ENCODE peak calls at places on chromosomes 12 and 14, in seven cellular contexts. E, R, Y, I, Z, T and H are unnamed samples.

GRCh38 chr14:92724516-92725340 is 23.7 kb downstream of the LGMN start:
- ATAC-seq in E (no peak), R (peak), Y (no peak), I (peak), Z (peak), T (no peak), H (no peak)

GRCh38 chr12:90305379-90305778 is 596.7 kb upstream of the ATP2B1 start:
- ATAC-seq in E (no peak), R (no peak), Y (no peak), I (no peak), Z (no peak), T (peak), H (no peak)

GRCh38 chr12:67326637-67327036 is 57.5 kb downstream of the CAND1 start:
- ATAC-seq in E (no peak), R (no peak), Y (no peak), I (no peak), Z (no peak), T (no peak), H (no peak)

GRCh38 chr14:44565968-44566367 is 58.9 kb upstream of the FSCB start:
- ATAC-seq in E (no peak), R (no peak), Y (no peak), I (no peak), Z (no peak), T (no peak), H (no peak)

GRCh38 chr12:132324173-132324572 is 5.2 kb downstream of the GALNT9 start:
- ATAC-seq in E (no peak), R (no peak), Y (no peak), I (no peak), Z (no peak), T (no peak), H (no peak)

GRCh38 chr12:14828896-14829295 is 14.4 kb downstream of the ART4 start:
- ATAC-seq in E (no peak), R (no peak), Y (peak), I (no peak), Z (no peak), T (peak), H (peak)

GRCh38 chr12:86671001-86671400 is 414.8 kb upstream of the MGAT4C start:
- ATAC-seq in E (no peak), R (no peak), Y (no peak), I (no peak), Z (no peak), T (no peak), H (no peak)

GRCh38 chr12:110050927-110051326 is 2.6 kb upstream of the C12orf76 start:
- ATAC-seq in E (no peak), R (no peak), Y (no peak), I (no peak), Z (no peak), T (no peak), H (no peak)

GRCh38 chr14:49986344-49987014 is 93.6 kb downstream of the ARF6 start:
- ATAC-seq in E (no peak), R (no peak), Y (no peak), I (no peak), Z (no peak), T (no peak), H (peak)

GRCh38 chr12:106292339-106292738 is 10.2 kb upstream of the TCP11L2 start:
- ATAC-seq in E (no peak), R (no peak), Y (no peak), I (no peak), Z (no peak), T (no peak), H (no peak)

GRCh38 chr14:22887990-22888378 is 5.0 kb downstream of the REM2 start:
- ATAC-seq in E (no peak), R (no peak), Y (peak), I (no peak), Z (no peak), T (no peak), H (no peak)

GRCh38 chr14:96239759-96240158 is 16.3 kb upstream of the BDKRB1 start:
- ATAC-seq in E (peak), R (no peak), Y (no peak), I (no peak), Z (no peak), T (no peak), H (no peak)

GRCh38 chr14:54711812-54712211 is 144.9 kb downstream of the SAMD4A start:
- ATAC-seq in E (no peak), R (peak), Y (no peak), I (no peak), Z (no peak), T (no peak), H (no peak)

GRCh38 chr12:106914796-106915634 is 40.7 kb upstream of the TMEM263 start:
- ATAC-seq in E (no peak), R (no peak), Y (peak), I (no peak), Z (no peak), T (no peak), H (no peak)

GRCh38 chr14:100236873-100237272 is 2.1 kb upstream of the YY1 start:
- ATAC-seq in E (no peak), R (no peak), Y (no peak), I (no peak), Z (no peak), T (no peak), H (no peak)

GRCh38 chr12:42904683-42905418 is 315.3 kb upstream of the PRICKLE1 start:
- ATAC-seq in E (no peak), R (peak), Y (no peak), I (no peak), Z (no peak), T (no peak), H (no peak)

GRCh38 chr14:103517626-103518415 is 4.8 kb downstream of the CKB start:
- ATAC-seq in E (no peak), R (peak), Y (no peak), I (no peak), Z (peak), T (no peak), H (peak)

GRCh38 chr12:18719922-18720321 is 17.9 kb downstream of the PLCZ1 start:
- ATAC-seq in E (no peak), R (no peak), Y (no peak), I (no peak), Z (no peak), T (no peak), H (no peak)

GRCh38 chr14:74952697-74953484 is 2.5 kb downstream of the PGF start:
- ATAC-seq in E (no peak), R (no peak), Y (no peak), I (no peak), Z (no peak), T (no peak), H (no peak)